ENCODE peak calls at places on chromosome 18, in seven cellular contexts. S is esophagus squamous epithelium; W is AG08395; K is mesenchymal stem cell; P is prostate gland; R is stimulated activated CD8-positive, alpha-beta memory T cell treated with anti-CD3 and anti-CD28 coated beads, Interleukin-4, amount 100 ng/mL, for 24 hours; D is stimulated activated naive B cell treated with anti-CD40 and anti-IgM and Interleukin-4, amounts not matched to agents 10 μg/mL and 1 μg/mL and 100 μg/mL, for 72 hours. Z is an unnamed sample.

GRCh38 chr18:43590182-43590903 is 313.1 kb upstream of the SYT4 start:
- DNase-seq in S (no peak), W (no peak), K (no peak), P (no peak), R (no peak), D (no peak), Z (no peak)

GRCh38 chr18:12838178-12838634 is 45.8 kb downstream of the PTPN2 start:
- DNase-seq in S (no peak), W (peak), K (peak), P (peak), R (no peak), D (no peak), Z (peak)

GRCh38 chr18:49980869-49981268 is 167.5 kb upstream of the ACAA2 start:
- DNase-seq in S (no peak), W (no peak), K (no peak), P (no peak), R (no peak), D (no peak), Z (no peak)

GRCh38 chr18:49955263-49955662 is 141.9 kb upstream of the ACAA2 start:
- DNase-seq in S (no peak), W (no peak), K (no peak), P (no peak), R (no peak), D (no peak), Z (no peak)

GRCh38 chr18:12420831-12421421 is 13.2 kb downstream of the PRELID3A start:
- DNase-seq in S (no peak), W (peak), K (no peak), P (no peak), R (no peak), D (peak), Z (no peak)

GRCh38 chr18:686339-687111 is 25.9 kb downstream of the ENOSF1 start:
- DNase-seq in S (no peak), W (no peak), K (no peak), P (no peak), R (no peak), D (no peak), Z (no peak)

GRCh38 chr18:54388203-54389142 is 30.8 kb downstream of the C18orf54 start:
- DNase-seq in S (no peak), W (peak), K (peak), P (no peak), R (peak), D (no peak), Z (peak)

GRCh38 chr18:3852321-3852720 is 402.3 kb downstream of the TGIF1 start:
- DNase-seq in S (no peak), W (no peak), K (no peak), P (no peak), R (no peak), D (no peak), Z (no peak)

GRCh38 chr18:24802439-24802838 is 342.0 kb downstream of the HRH4 start:
- DNase-seq in S (no peak), W (no peak), K (no peak), P (no peak), R (no peak), D (no peak), Z (no peak)

GRCh38 chr18:48819276-48819675 is 131.5 kb downstream of the SMAD7 start:
- DNase-seq in S (no peak), W (no peak), K (no peak), P (no peak), R (no peak), D (no peak), Z (no peak)

GRCh38 chr18:52422985-52423601 is 83.1 kb downstream of the DCC start:
- DNase-seq in S (no peak), W (no peak), K (no peak), P (no peak), R (no peak), D (no peak), Z (no peak)

GRCh38 chr18:43916984-43917383 is 639.7 kb upstream of the SYT4 start:
- DNase-seq in S (no peak), W (no peak), K (no peak), P (no peak), R (no peak), D (no peak), Z (no peak)

GRCh38 chr18:31791817-31792579 is 31.3 kb upstream of the SLC25A52 start:
- DNase-seq in S (no peak), W (no peak), K (no peak), P (no peak), R (no peak), D (peak), Z (no peak)

GRCh38 chr18:44198296-44199284 is 482.1 kb upstream of the SETBP1 start:
- DNase-seq in S (no peak), W (no peak), K (no peak), P (no peak), R (no peak), D (no peak), Z (no peak)

GRCh38 chr18:63098014-63098981 is 221.3 kb downstream of the BCL2 start:
- DNase-seq in S (no peak), W (no peak), K (no peak), P (no peak), R (no peak), D (no peak), Z (peak)

GRCh38 chr18:32879497-32879896 is 106.7 kb upstream of the KLHL14 start:
- DNase-seq in S (no peak), W (no peak), K (no peak), P (no peak), R (no peak), D (no peak), Z (no peak)

GRCh38 chr18:24265502-24266064 is 126.7 kb downstream of the CABYR start:
- DNase-seq in S (no peak), W (no peak), K (no peak), P (no peak), R (no peak), D (no peak), Z (no peak)

GRCh38 chr18:26487437-26487836 is 60.9 kb downstream of the KCTD1 start:
- DNase-seq in S (no peak), W (no peak), K (no peak), P (no peak), R (no peak), D (no peak), Z (no peak)

GRCh38 chr18:6948656-6949055 is 168.9 kb downstream of the LAMA1 start:
- DNase-seq in S (no peak), W (no peak), K (no peak), P (no peak), R (no peak), D (no peak), Z (no peak)

GRCh38 chr18:67568166-67568565 is 51.6 kb upstream of the DSEL start:
- DNase-seq in S (no peak), W (no peak), K (no peak), P (no peak), R (no peak), D (no peak), Z (no peak)

GRCh38 chr18:78855188-78855587 is 124.4 kb upstream of the SALL3 start:
- DNase-seq in S (no peak), W (no peak), K (no peak), P (no peak), R (no peak), D (no peak), Z (peak)

GRCh38 chr18:4074647-4075046 is 380.5 kb downstream of the DLGAP1 start:
- DNase-seq in S (no peak), W (no peak), K (no peak), P (no peak), R (no peak), D (no peak), Z (no peak)

GRCh38 chr18:8747440-8747937 is 42.1 kb downstream of the MTCL1 start:
- DNase-seq in S (no peak), W (peak), K (peak), P (no peak), R (no peak), D (no peak), Z (no peak)

GRCh38 chr18:35158728-35159443 is 81.9 kb upstream of the ZNF397 start:
- DNase-seq in S (no peak), W (no peak), K (no peak), P (no peak), R (no peak), D (peak), Z (peak)

GRCh38 chr18:59249186-59249774 is 24.0 kb downstream of the RAX start:
- DNase-seq in S (no peak), W (peak), K (peak), P (peak), R (no peak), D (no peak), Z (no peak)

GRCh38 chr18:5103693-5104092 is 93.4 kb downstream of the AKAIN1 start:
- DNase-seq in S (no peak), W (no peak), K (no peak), P (no peak), R (no peak), D (no peak), Z (no peak)

GRCh38 chr18:47585914-47586313 is 334.5 kb upstream of the SKOR2 start:
- DNase-seq in S (no peak), W (no peak), K (no peak), P (no peak), R (no peak), D (no peak), Z (no peak)

GRCh38 chr18:12628706-12629702 is 28.9 kb downstream of the SPIRE1 start:
- DNase-seq in S (no peak), W (no peak), K (peak), P (no peak), R (no peak), D (no peak), Z (no peak)

GRCh38 chr18:9712130-9712577 is 4.1 kb downstream of the RAB31 start:
- DNase-seq in S (no peak), W (no peak), K (no peak), P (no peak), R (no peak), D (no peak), Z (no peak)

GRCh38 chr18:27109403-27109802 is 75.7 kb downstream of the CHST9 start:
- DNase-seq in S (no peak), W (no peak), K (no peak), P (no peak), R (no peak), D (no peak), Z (no peak)

GRCh38 chr18:6781846-6782245 is 52.3 kb downstream of the ARHGAP28 start:
- DNase-seq in S (no peak), W (peak), K (peak), P (no peak), R (no peak), D (no peak), Z (no peak)

GRCh38 chr18:50866765-50867164 is 12.2 kb upstream of the ME2 start:
- DNase-seq in S (no peak), W (no peak), K (no peak), P (no peak), R (no peak), D (no peak), Z (no peak)

GRCh38 chr18:55861266-55861665 is 273.3 kb upstream of the TCF4 start:
- DNase-seq in S (no peak), W (no peak), K (peak), P (no peak), R (no peak), D (no peak), Z (no peak)

GRCh38 chr18:59060540-59060939 is 79.1 kb upstream of the SEC11C start:
- DNase-seq in S (no peak), W (no peak), K (no peak), P (no peak), R (no peak), D (no peak), Z (no peak)

GRCh38 chr18:49476664-49477411 is 10.2 kb downstream of the C18orf32 start:
- DNase-seq in S (no peak), W (peak), K (peak), P (no peak), R (no peak), D (peak), Z (no peak)

GRCh38 chr18:24078391-24078790 is 60.5 kb upstream of the CABYR start:
- DNase-seq in S (no peak), W (no peak), K (no peak), P (no peak), R (no peak), D (no peak), Z (no peak)

GRCh38 chr18:48780151-48781001 is 170.4 kb downstream of the SMAD7 start:
- DNase-seq in S (no peak), W (peak), K (peak), P (no peak), R (no peak), D (no peak), Z (no peak)

GRCh38 chr18:9706081-9706935 is 1.8 kb upstream of the RAB31 start:
- DNase-seq in S (no peak), W (no peak), K (peak), P (no peak), R (no peak), D (no peak), Z (no peak)

Z was measured in stimulated activated effector memory CD8-positive, alpha-beta T cell treated with anti-CD3 and anti-CD28 coated beads, Interleukin-12 subunit alpha, Interleukin-12 subunit beta, amount 100 ng/mL, for 72 hours.